ENCODE peak calls at places on chromosomes 16 and 17, in eight cellular contexts. One of them, this sample, is unnamed.

GRCh38 chr17:8210761-8211458 is 535 bp upstream of the AURKB start:
- DNase-seq in transverse colon: no peak
- DNase-seq in fibroblast of pulmonary artery: no peak
- DNase-seq in esophagus squamous epithelium: no peak
- DNase-seq in type B pancreatic cell: no peak
- DNase-seq in neural crest cell: no peak
- DNase-seq in body of pancreas: no peak
- DNase-seq in cardiac fibroblast: no peak
- DNase-seq in this sample: no peak

GRCh38 chr17:62859146-62859545 is 51.0 kb upstream of the MARCHF10 start:
- DNase-seq in neural crest cell: no peak
- DNase-seq in esophagus squamous epithelium: no peak
- DNase-seq in type B pancreatic cell: no peak
- DNase-seq in body of pancreas: no peak
- DNase-seq in transverse colon: no peak
- DNase-seq in cardiac fibroblast: peak
- DNase-seq in fibroblast of pulmonary artery: peak
- DNase-seq in this sample: no peak

GRCh38 chr16:20866161-20866772 is 33.9 kb downstream of the DCUN1D3 start:
- DNase-seq in fibroblast of pulmonary artery: peak
- DNase-seq in esophagus squamous epithelium: no peak
- DNase-seq in body of pancreas: peak
- DNase-seq in neural crest cell: no peak
- DNase-seq in type B pancreatic cell: no peak
- DNase-seq in cardiac fibroblast: peak
- DNase-seq in transverse colon: peak
- DNase-seq in this sample: no peak

GRCh38 chr16:88784074-88784855 is 755 bp downstream of the PIEZO1 start:
- DNase-seq in type B pancreatic cell: no peak
- DNase-seq in esophagus squamous epithelium: no peak
- DNase-seq in fibroblast of pulmonary artery: peak
- DNase-seq in transverse colon: peak
- DNase-seq in neural crest cell: no peak
- DNase-seq in body of pancreas: peak
- DNase-seq in cardiac fibroblast: peak
- DNase-seq in this sample: peak

GRCh38 chr16:47230296-47230695 is 86.6 kb upstream of the NETO2 start:
- DNase-seq in esophagus squamous epithelium: no peak
- DNase-seq in body of pancreas: no peak
- DNase-seq in cardiac fibroblast: no peak
- DNase-seq in fibroblast of pulmonary artery: no peak
- DNase-seq in type B pancreatic cell: no peak
- DNase-seq in transverse colon: no peak
- DNase-seq in neural crest cell: no peak
- DNase-seq in this sample: no peak

GRCh38 chr16:89051521-89052166 is 42.0 kb upstream of the ACSF3 start:
- DNase-seq in transverse colon: no peak
- DNase-seq in neural crest cell: no peak
- DNase-seq in type B pancreatic cell: no peak
- DNase-seq in fibroblast of pulmonary artery: no peak
- DNase-seq in body of pancreas: no peak
- DNase-seq in esophagus squamous epithelium: no peak
- DNase-seq in cardiac fibroblast: no peak
- DNase-seq in this sample: no peak

GRCh38 chr17:42243493-42243982 is 32.7 kb downstream of the STAT5B start:
- DNase-seq in neural crest cell: no peak
- DNase-seq in cardiac fibroblast: no peak
- DNase-seq in esophagus squamous epithelium: no peak
- DNase-seq in transverse colon: no peak
- DNase-seq in body of pancreas: no peak
- DNase-seq in type B pancreatic cell: no peak
- DNase-seq in fibroblast of pulmonary artery: no peak
- DNase-seq in this sample: no peak

GRCh38 chr17:74447628-74448159 is 15.8 kb downstream of the GPRC5C start:
- DNase-seq in body of pancreas: no peak
- DNase-seq in transverse colon: no peak
- DNase-seq in esophagus squamous epithelium: no peak
- DNase-seq in fibroblast of pulmonary artery: no peak
- DNase-seq in type B pancreatic cell: no peak
- DNase-seq in cardiac fibroblast: no peak
- DNase-seq in neural crest cell: no peak
- DNase-seq in this sample: no peak

GRCh38 chr17:57784226-57784895 is 39.3 kb upstream of the CCDC182 start:
- DNase-seq in neural crest cell: no peak
- DNase-seq in transverse colon: no peak
- DNase-seq in esophagus squamous epithelium: no peak
- DNase-seq in type B pancreatic cell: no peak
- DNase-seq in cardiac fibroblast: no peak
- DNase-seq in fibroblast of pulmonary artery: no peak
- DNase-seq in body of pancreas: no peak
- DNase-seq in this sample: no peak

GRCh38 chr16:50270510-50271147 is 4.3 kb downstream of the ADCY7 start:
- DNase-seq in body of pancreas: no peak
- DNase-seq in esophagus squamous epithelium: no peak
- DNase-seq in transverse colon: no peak
- DNase-seq in cardiac fibroblast: no peak
- DNase-seq in fibroblast of pulmonary artery: no peak
- DNase-seq in type B pancreatic cell: no peak
- DNase-seq in neural crest cell: no peak
- DNase-seq in this sample: no peak

GRCh38 chr17:58488428-58488890 is 251 bp upstream of the HSF5 start:
- DNase-seq in esophagus squamous epithelium: no peak
- DNase-seq in type B pancreatic cell: no peak
- DNase-seq in transverse colon: no peak
- DNase-seq in neural crest cell: no peak
- DNase-seq in body of pancreas: no peak
- DNase-seq in fibroblast of pulmonary artery: no peak
- DNase-seq in cardiac fibroblast: no peak
- DNase-seq in this sample: no peak

GRCh38 chr17:40284085-40284713 is 3.5 kb upstream of the CDC6 start:
- DNase-seq in body of pancreas: no peak
- DNase-seq in type B pancreatic cell: no peak
- DNase-seq in fibroblast of pulmonary artery: peak
- DNase-seq in neural crest cell: no peak
- DNase-seq in esophagus squamous epithelium: no peak
- DNase-seq in transverse colon: peak
- DNase-seq in cardiac fibroblast: peak
- DNase-seq in this sample: no peak

GRCh38 chr17:74631468-74632195 is 8.1 kb upstream of the CD300E start:
- DNase-seq in neural crest cell: no peak
- DNase-seq in fibroblast of pulmonary artery: peak
- DNase-seq in esophagus squamous epithelium: no peak
- DNase-seq in type B pancreatic cell: no peak
- DNase-seq in body of pancreas: no peak
- DNase-seq in transverse colon: no peak
- DNase-seq in cardiac fibroblast: no peak
- DNase-seq in this sample: no peak

GRCh38 chr16:3012828-3013420 is at the start of gene CLDN9:
- DNase-seq in type B pancreatic cell: no peak
- DNase-seq in cardiac fibroblast: no peak
- DNase-seq in fibroblast of pulmonary artery: no peak
- DNase-seq in transverse colon: peak
- DNase-seq in esophagus squamous epithelium: no peak
- DNase-seq in body of pancreas: peak
- DNase-seq in neural crest cell: no peak
- DNase-seq in this sample: no peak

GRCh38 chr17:32536736-32537646 is 50.2 kb downstream of the CDK5R1 start:
- DNase-seq in body of pancreas: no peak
- DNase-seq in transverse colon: no peak
- DNase-seq in esophagus squamous epithelium: no peak
- DNase-seq in fibroblast of pulmonary artery: peak
- DNase-seq in cardiac fibroblast: peak
- DNase-seq in neural crest cell: no peak
- DNase-seq in type B pancreatic cell: no peak
- DNase-seq in this sample: no peak

GRCh38 chr16:50303041-50303604 is 36.8 kb downstream of the ADCY7 start:
- DNase-seq in fibroblast of pulmonary artery: no peak
- DNase-seq in esophagus squamous epithelium: no peak
- DNase-seq in type B pancreatic cell: peak
- DNase-seq in body of pancreas: peak
- DNase-seq in transverse colon: no peak
- DNase-seq in cardiac fibroblast: peak
- DNase-seq in neural crest cell: no peak
- DNase-seq in this sample: no peak

GRCh38 chr16:8720967-8721692 is 46.7 kb downstream of the ABAT start:
- DNase-seq in body of pancreas: peak
- DNase-seq in esophagus squamous epithelium: no peak
- DNase-seq in fibroblast of pulmonary artery: no peak
- DNase-seq in neural crest cell: no peak
- DNase-seq in type B pancreatic cell: no peak
- DNase-seq in transverse colon: peak
- DNase-seq in cardiac fibroblast: no peak
- DNase-seq in this sample: no peak

GRCh38 chr16:85004587-85005205 is 6.6 kb downstream of the ZDHHC7 start:
- DNase-seq in fibroblast of pulmonary artery: peak
- DNase-seq in body of pancreas: no peak
- DNase-seq in cardiac fibroblast: peak
- DNase-seq in type B pancreatic cell: no peak
- DNase-seq in esophagus squamous epithelium: no peak
- DNase-seq in transverse colon: no peak
- DNase-seq in neural crest cell: no peak
- DNase-seq in this sample: no peak

GRCh38 chr16:81625544-81626152 is 153.4 kb upstream of the PLCG2 start:
- DNase-seq in transverse colon: peak
- DNase-seq in fibroblast of pulmonary artery: peak
- DNase-seq in type B pancreatic cell: no peak
- DNase-seq in neural crest cell: no peak
- DNase-seq in cardiac fibroblast: peak
- DNase-seq in esophagus squamous epithelium: no peak
- DNase-seq in body of pancreas: peak
- DNase-seq in this sample: no peak

GRCh38 chr17:65185060-65185459 is 47.9 kb downstream of the RGS9 start:
- DNase-seq in cardiac fibroblast: no peak
- DNase-seq in type B pancreatic cell: no peak
- DNase-seq in body of pancreas: no peak
- DNase-seq in neural crest cell: no peak
- DNase-seq in fibroblast of pulmonary artery: no peak
- DNase-seq in esophagus squamous epithelium: no peak
- DNase-seq in transverse colon: no peak
- DNase-seq in this sample: no peak

GRCh38 chr16:745739-746138 is 4.9 kb upstream of the CIAO3 start:
- DNase-seq in transverse colon: no peak
- DNase-seq in cardiac fibroblast: no peak
- DNase-seq in body of pancreas: peak
- DNase-seq in type B pancreatic cell: no peak
- DNase-seq in esophagus squamous epithelium: no peak
- DNase-seq in neural crest cell: no peak
- DNase-seq in fibroblast of pulmonary artery: no peak
- DNase-seq in this sample: peak
- TF ChIP-seq CTCF in transverse colon: peak
- TF ChIP-seq CTCF in cardiac fibroblast: peak
- TF ChIP-seq CTCF in body of pancreas: peak
- TF ChIP-seq CTCF in type B pancreatic cell: peak
- TF ChIP-seq CTCF in esophagus squamous epithelium: peak
- TF ChIP-seq CTCF in neural crest cell: peak
- TF ChIP-seq CTCF in fibroblast of pulmonary artery: peak
- TF ChIP-seq CTCF in this sample: peak

GRCh38 chr17:4895121-4895520 is 4.2 kb upstream of the C17orf107 start:
- DNase-seq in fibroblast of pulmonary artery: no peak
- DNase-seq in esophagus squamous epithelium: no peak
- DNase-seq in transverse colon: no peak
- DNase-seq in body of pancreas: no peak
- DNase-seq in cardiac fibroblast: no peak
- DNase-seq in neural crest cell: no peak
- DNase-seq in type B pancreatic cell: no peak
- DNase-seq in this sample: no peak
- TF ChIP-seq CTCF in fibroblast of pulmonary artery: no peak
- TF ChIP-seq CTCF in esophagus squamous epithelium: no peak
- TF ChIP-seq CTCF in transverse colon: no peak
- TF ChIP-seq CTCF in body of pancreas: no peak
- TF ChIP-seq CTCF in cardiac fibroblast: no peak
- TF ChIP-seq CTCF in neural crest cell: no peak
- TF ChIP-seq CTCF in type B pancreatic cell: no peak
- TF ChIP-seq CTCF in this sample: no peak

GRCh38 chr17:11795906-11796305 is 197.6 kb downstream of the DNAH9 start:
- DNase-seq in type B pancreatic cell: no peak
- DNase-seq in fibroblast of pulmonary artery: no peak
- DNase-seq in cardiac fibroblast: no peak
- DNase-seq in body of pancreas: no peak
- DNase-seq in transverse colon: no peak
- DNase-seq in esophagus squamous epithelium: no peak
- DNase-seq in neural crest cell: no peak
- DNase-seq in this sample: no peak

GRCh38 chr17:11803226-11803625 is 194.0 kb downstream of the ZNF18 start:
- DNase-seq in body of pancreas: no peak
- DNase-seq in cardiac fibroblast: no peak
- DNase-seq in transverse colon: no peak
- DNase-seq in fibroblast of pulmonary artery: no peak
- DNase-seq in neural crest cell: no peak
- DNase-seq in type B pancreatic cell: no peak
- DNase-seq in esophagus squamous epithelium: no peak
- DNase-seq in this sample: no peak

GRCh38 chr17:11803635-11804034 is 193.6 kb downstream of the ZNF18 start:
- DNase-seq in fibroblast of pulmonary artery: no peak
- DNase-seq in cardiac fibroblast: no peak
- DNase-seq in transverse colon: no peak
- DNase-seq in neural crest cell: no peak
- DNase-seq in type B pancreatic cell: no peak
- DNase-seq in esophagus squamous epithelium: no peak
- DNase-seq in body of pancreas: no peak
- DNase-seq in this sample: no peak

DNA sequence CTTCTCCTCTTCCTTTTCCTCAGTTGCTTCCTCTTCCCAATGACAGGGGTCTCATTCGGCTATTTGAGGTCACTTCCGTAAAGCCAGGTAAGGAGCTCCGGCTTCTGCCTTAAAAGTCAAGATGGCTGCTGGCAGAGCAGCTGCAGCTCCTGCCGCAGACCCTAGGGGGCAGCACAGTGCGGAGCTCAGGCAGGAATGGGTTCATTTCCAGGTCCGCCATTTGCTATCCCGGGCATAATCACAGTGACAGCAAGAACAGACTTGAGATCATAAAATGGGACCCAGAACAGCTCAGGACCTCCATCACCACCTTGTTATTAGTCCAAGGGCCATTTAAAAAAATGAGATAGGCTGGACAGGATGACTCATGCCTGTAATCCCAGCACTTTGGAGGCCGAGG is 199.5 kb downstream of the ZNF18 start:
- DNase-seq in transverse colon: no peak
- DNase-seq in neural crest cell: no peak
- DNase-seq in fibroblast of pulmonary artery: no peak
- DNase-seq in cardiac fibroblast: no peak
- DNase-seq in type B pancreatic cell: no peak
- DNase-seq in body of pancreas: no peak
- DNase-seq in esophagus squamous epithelium: no peak
- DNase-seq in this sample: no peak
- TF ChIP-seq CTCF in transverse colon: no peak
- TF ChIP-seq CTCF in neural crest cell: peak
- TF ChIP-seq CTCF in fibroblast of pulmonary artery: no peak
- TF ChIP-seq CTCF in cardiac fibroblast: peak
- TF ChIP-seq CTCF in type B pancreatic cell: peak
- TF ChIP-seq CTCF in body of pancreas: no peak
- TF ChIP-seq CTCF in esophagus squamous epithelium: peak
- TF ChIP-seq CTCF in this sample: peak

DNA sequence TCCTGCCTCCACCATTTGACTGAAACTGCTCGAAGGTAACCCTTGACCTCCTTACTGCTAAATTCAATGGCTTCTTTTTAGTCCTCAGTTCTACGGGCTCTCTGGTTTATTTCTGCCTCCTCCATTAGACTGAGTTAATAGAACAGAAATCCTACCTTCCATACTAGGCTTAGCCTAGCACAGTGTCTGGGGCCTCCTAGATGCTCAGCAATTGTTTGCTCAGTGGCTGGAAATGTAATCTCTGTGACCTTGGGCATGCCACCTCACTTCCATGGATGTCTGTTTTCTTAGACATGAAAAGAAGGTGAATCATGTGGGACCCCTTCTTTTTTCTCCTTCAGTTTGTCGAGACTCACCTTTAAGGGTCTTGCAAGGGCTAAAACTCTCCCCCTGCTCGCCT is 19.7 kb downstream of the NXPH3 start:
- DNase-seq in cardiac fibroblast: no peak
- DNase-seq in neural crest cell: no peak
- DNase-seq in esophagus squamous epithelium: no peak
- DNase-seq in transverse colon: no peak
- DNase-seq in fibroblast of pulmonary artery: no peak
- DNase-seq in type B pancreatic cell: no peak
- DNase-seq in body of pancreas: no peak
- DNase-seq in this sample: no peak
- TF ChIP-seq CTCF in cardiac fibroblast: no peak
- TF ChIP-seq CTCF in neural crest cell: no peak
- TF ChIP-seq CTCF in esophagus squamous epithelium: no peak
- TF ChIP-seq CTCF in transverse colon: no peak
- TF ChIP-seq CTCF in fibroblast of pulmonary artery: no peak
- TF ChIP-seq CTCF in type B pancreatic cell: no peak
- TF ChIP-seq CTCF in body of pancreas: no peak
- TF ChIP-seq CTCF in this sample: no peak